ENCODE peak calls at places on chromosomes 5 and 9, in six cellular contexts. One of them, this sample, is unnamed.
A peak's percentile ranks its signal among the peaks of the same experiment; 100 is the strongest.

GRCh38 chr9:95854386-95855015 is 21.0 kb upstream of the ERCC6L2 start:
- DNase-seq in SJCRH30: no peak
- DNase-seq in GM23338: no peak
- DNase-seq in body of pancreas: no peak
- DNase-seq in esophagus squamous epithelium: no peak
- DNase-seq in ovary: no peak
- DNase-seq in this sample: peak; percentile 59

GRCh38 chr5:169385636-169386035 is 84.7 kb upstream of the SLIT3 start:
- DNase-seq in body of pancreas: no peak
- DNase-seq in SJCRH30: no peak
- DNase-seq in ovary: no peak
- DNase-seq in GM23338: no peak
- DNase-seq in esophagus squamous epithelium: no peak
- DNase-seq in this sample: no peak

GRCh38 chr5:139391570-139392323 is 2.0 kb upstream of the MZB1 start:
- DNase-seq in ovary: no peak
- DNase-seq in body of pancreas: no peak
- DNase-seq in SJCRH30: no peak
- DNase-seq in esophagus squamous epithelium: no peak
- DNase-seq in GM23338: peak; percentile 59
- DNase-seq in this sample: no peak

GRCh38 chr5:5885782-5886181 is 463.3 kb downstream of the ICE1 start:
- DNase-seq in ovary: no peak
- DNase-seq in GM23338: no peak
- DNase-seq in SJCRH30: no peak
- DNase-seq in esophagus squamous epithelium: no peak
- DNase-seq in body of pancreas: no peak
- DNase-seq in this sample: no peak

GRCh38 chr5:154309361-154309725 is 118.8 kb downstream of the GALNT10 start:
- DNase-seq in SJCRH30: no peak
- DNase-seq in esophagus squamous epithelium: no peak
- DNase-seq in ovary: no peak
- DNase-seq in body of pancreas: no peak
- DNase-seq in GM23338: no peak
- DNase-seq in this sample: no peak

GRCh38 chr5:142119051-142119625 is 10.6 kb downstream of the NDFIP1 start:
- DNase-seq in SJCRH30: no peak
- DNase-seq in esophagus squamous epithelium: no peak
- DNase-seq in body of pancreas: no peak
- DNase-seq in GM23338: no peak
- DNase-seq in ovary: no peak
- DNase-seq in this sample: no peak

GRCh38 chr9:137752426-137752825 is 125.2 kb upstream of the CACNA1B start:
- DNase-seq in body of pancreas: no peak
- DNase-seq in esophagus squamous epithelium: no peak
- DNase-seq in ovary: no peak
- DNase-seq in GM23338: no peak
- DNase-seq in SJCRH30: no peak
- DNase-seq in this sample: no peak

GRCh38 chr5:103425686-103426454 is 136.7 kb downstream of the NUDT12 start:
- DNase-seq in ovary: no peak
- DNase-seq in GM23338: no peak
- DNase-seq in body of pancreas: no peak
- DNase-seq in esophagus squamous epithelium: no peak
- DNase-seq in SJCRH30: no peak
- DNase-seq in this sample: no peak

DNA sequence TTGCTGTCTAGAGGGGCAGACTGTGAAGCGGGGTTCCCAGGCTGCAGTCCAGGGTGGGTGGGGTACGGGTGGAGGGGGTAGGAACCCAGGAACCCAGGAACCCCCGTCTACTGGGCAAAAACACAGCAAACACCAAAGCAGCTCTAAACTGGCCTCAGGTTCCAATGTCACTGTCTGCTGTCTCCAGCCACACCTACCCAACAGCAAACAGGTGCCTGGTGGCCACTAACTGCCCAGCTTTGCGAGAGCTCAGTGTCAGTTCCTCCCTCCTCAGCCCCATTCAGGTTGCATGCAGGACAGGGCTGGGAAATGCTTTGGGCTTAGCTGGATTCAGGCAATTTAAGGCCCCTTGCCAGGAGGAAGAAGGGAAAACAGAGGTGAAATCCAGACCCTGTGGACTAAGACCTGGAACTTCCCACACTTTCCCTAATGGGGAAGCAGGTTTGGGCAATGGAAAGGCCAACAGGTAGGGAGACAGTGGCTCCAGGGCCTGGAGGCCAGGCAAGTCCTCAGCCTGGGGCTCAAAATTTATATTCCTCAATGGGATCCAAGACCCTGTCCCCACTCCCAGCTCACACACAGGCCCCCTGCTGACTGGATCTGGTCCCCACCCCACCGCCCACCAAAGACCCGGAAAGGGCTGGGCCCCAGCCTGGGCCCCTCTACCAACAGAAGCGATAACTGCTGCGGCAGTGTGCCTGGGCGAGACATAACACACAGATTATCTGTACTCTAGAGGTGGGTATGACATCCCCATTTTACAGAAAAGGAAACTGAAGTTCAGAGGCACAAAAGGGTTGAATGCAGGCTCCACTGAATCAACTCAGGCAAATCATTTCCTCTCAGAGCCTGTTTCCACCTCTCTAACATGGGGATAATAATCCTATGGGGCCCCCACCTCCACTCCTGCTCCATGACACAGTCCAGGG is 3.6 kb downstream of the EEIG1 start:
- DNase-seq in SJCRH30: no peak
- DNase-seq in esophagus squamous epithelium: no peak
- DNase-seq in body of pancreas: peak; percentile 37
- DNase-seq in GM23338: no peak
- DNase-seq in ovary: no peak
- DNase-seq in this sample: no peak
- H3K27ac ChIP-seq in SJCRH30: no peak overlapping the region
- H3K27ac ChIP-seq in esophagus squamous epithelium: peak overlapping the region; percentile 98
- H3K27ac ChIP-seq in body of pancreas: peak overlapping the region; percentile 97
- H3K27ac ChIP-seq in GM23338: peak overlapping the region; percentile 88
- H3K27ac ChIP-seq in ovary: peak overlapping the region; percentile 58
- H3K27ac ChIP-seq in this sample: no peak overlapping the region

GRCh38 chr5:65479527-65479926 is 2.2 kb downstream of the ADAMTS6 start:
- DNase-seq in ovary: no peak
- DNase-seq in SJCRH30: no peak
- DNase-seq in esophagus squamous epithelium: no peak
- DNase-seq in body of pancreas: no peak
- DNase-seq in GM23338: no peak
- DNase-seq in this sample: no peak
- H3K4me3 ChIP-seq in ovary: no peak overlapping the region
- H3K4me3 ChIP-seq in SJCRH30: peak overlapping the region; percentile 62
- H3K4me3 ChIP-seq in esophagus squamous epithelium: peak overlapping the region; percentile 78
- H3K4me3 ChIP-seq in body of pancreas: no peak overlapping the region
- H3K4me3 ChIP-seq in GM23338: peak overlapping the region; percentile 66
- H3K4me3 ChIP-seq in this sample: peak overlapping the region; percentile 57

GRCh38 chr9:76845254-76845653 is 60.7 kb downstream of the PRUNE2 start:
- DNase-seq in esophagus squamous epithelium: no peak
- DNase-seq in SJCRH30: no peak
- DNase-seq in body of pancreas: no peak
- DNase-seq in GM23338: no peak
- DNase-seq in ovary: no peak
- DNase-seq in this sample: no peak
- H3K27ac ChIP-seq in esophagus squamous epithelium: peak overlapping the region; percentile 5
- H3K27ac ChIP-seq in SJCRH30: no peak overlapping the region
- H3K27ac ChIP-seq in body of pancreas: no peak overlapping the region
- H3K27ac ChIP-seq in GM23338: no peak overlapping the region
- H3K27ac ChIP-seq in ovary: no peak overlapping the region
- H3K27ac ChIP-seq in this sample: no peak overlapping the region

GRCh38 chr5:119275146-119275872 is 80.5 kb upstream of the TNFAIP8 start:
- DNase-seq in ovary: no peak
- DNase-seq in body of pancreas: no peak
- DNase-seq in esophagus squamous epithelium: no peak
- DNase-seq in GM23338: no peak
- DNase-seq in SJCRH30: no peak
- DNase-seq in this sample: no peak

GRCh38 chr5:119273391-119273839 is 82.4 kb upstream of the TNFAIP8 start:
- DNase-seq in SJCRH30: no peak
- DNase-seq in esophagus squamous epithelium: no peak
- DNase-seq in GM23338: no peak
- DNase-seq in body of pancreas: no peak
- DNase-seq in ovary: no peak
- DNase-seq in this sample: no peak

GRCh38 chr5:119275873-119276214 is 80.0 kb upstream of the TNFAIP8 start:
- DNase-seq in SJCRH30: peak; percentile 84
- DNase-seq in esophagus squamous epithelium: no peak
- DNase-seq in body of pancreas: no peak
- DNase-seq in GM23338: no peak
- DNase-seq in ovary: no peak
- DNase-seq in this sample: no peak

GRCh38 chr5:119274024-119274766 is 81.6 kb upstream of the TNFAIP8 start:
- DNase-seq in SJCRH30: no peak
- DNase-seq in ovary: no peak
- DNase-seq in esophagus squamous epithelium: no peak
- DNase-seq in body of pancreas: peak; percentile 70
- DNase-seq in GM23338: no peak
- DNase-seq in this sample: no peak

DNA sequence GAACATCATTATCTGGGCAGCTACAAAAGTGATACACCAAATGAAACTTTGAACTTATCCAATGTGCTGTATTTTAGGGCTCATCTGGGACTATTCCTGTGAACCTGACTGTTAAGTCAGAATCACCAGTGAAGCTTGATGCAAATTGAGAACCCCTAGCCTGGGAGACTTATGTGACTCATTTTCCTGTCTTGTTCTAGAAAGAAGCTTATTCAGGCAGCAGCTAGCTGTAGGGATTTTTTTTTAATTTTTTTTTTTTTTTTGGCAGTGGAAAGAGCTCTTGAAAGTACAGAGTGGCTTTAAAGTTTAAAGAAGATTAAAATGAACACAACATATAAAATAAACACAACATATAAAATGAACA is 81.1 kb upstream of the TNFAIP8 start:
- DNase-seq in ovary: no peak
- DNase-seq in SJCRH30: no peak
- DNase-seq in body of pancreas: no peak
- DNase-seq in GM23338: no peak
- DNase-seq in esophagus squamous epithelium: no peak
- DNase-seq in this sample: peak; percentile 35
- H3K4me3 ChIP-seq in ovary: no peak overlapping the region
- H3K4me3 ChIP-seq in SJCRH30: no peak overlapping the region
- H3K4me3 ChIP-seq in body of pancreas: no peak overlapping the region
- H3K4me3 ChIP-seq in GM23338: no peak overlapping the region
- H3K4me3 ChIP-seq in esophagus squamous epithelium: no peak overlapping the region
- H3K4me3 ChIP-seq in this sample: no peak overlapping the region